ENCODE peak calls at places on chromosomes 12 and 14, in nine cellular contexts. E, W, K, O, M, N, S, D and Z are unnamed samples.

GRCh38 chr12:14283489-14284144 is 81.9 kb upstream of the ATF7IP start:
- DNase-seq in E (no peak), W (no peak), K (no peak), O (no peak), M (peak; percentile 84), N (no peak), S (no peak), D (no peak), Z (no peak)

GRCh38 chr12:99959549-99960170 is 25.1 kb downstream of the ANKS1B start:
- DNase-seq in E (peak; percentile 2), W (no peak), K (no peak), O (no peak), M (no peak), N (no peak), S (no peak), D (no peak), Z (no peak)

GRCh38 chr12:50750366-50750765 is 13.5 kb upstream of the ATF1 start:
- DNase-seq in E (no peak), W (no peak), K (no peak), O (no peak), M (no peak), N (no peak), S (no peak), D (no peak), Z (no peak)

GRCh38 chr12:13982010-13982409 is 608 bp upstream of the GRIN2B start:
- DNase-seq in E (no peak), W (peak; percentile 15), K (no peak), O (no peak), M (peak; percentile 11), N (no peak), S (no peak), D (no peak), Z (peak; percentile 13)

GRCh38 chr12:12930633-12931032 is 21.3 kb downstream of the GPRC5D start:
- DNase-seq in E (no peak), W (no peak), K (no peak), O (no peak), M (no peak), N (no peak), S (no peak), D (no peak), Z (no peak)

GRCh38 chr12:12901158-12901791 is 9.9 kb downstream of the GPRC5A start:
- DNase-seq in E (peak; percentile 87), W (no peak), K (peak; percentile 60), O (no peak), M (no peak), N (peak; percentile 94), S (peak; percentile 91), D (peak; percentile 64), Z (peak; percentile 31)

GRCh38 chr14:52987514-52987913 is 36.7 kb upstream of the FERMT2 start:
- DNase-seq in E (peak; percentile 23), W (peak; percentile 59), K (no peak), O (no peak), M (no peak), N (no peak), S (no peak), D (no peak), Z (no peak)

GRCh38 chr14:23252006-23252405 is 14.3 kb downstream of the RNF212B start:
- DNase-seq in E (no peak), W (no peak), K (no peak), O (no peak), M (no peak), N (no peak), S (no peak), D (no peak), Z (no peak)

GRCh38 chr12:121577443-121578180 is 3.2 kb downstream of the KDM2B start:
- DNase-seq in E (no peak), W (no peak), K (no peak), O (no peak), M (no peak), N (no peak), S (no peak), D (no peak), Z (no peak)

GRCh38 chr12:110126557-110126956 is 2.4 kb downstream of the IFT81 start:
- DNase-seq in E (no peak), W (no peak), K (no peak), O (no peak), M (no peak), N (no peak), S (no peak), D (no peak), Z (no peak)

GRCh38 chr12:71980543-71980942 is 41.9 kb downstream of the TPH2 start:
- DNase-seq in E (no peak), W (no peak), K (no peak), O (no peak), M (no peak), N (no peak), S (no peak), D (no peak), Z (no peak)

GRCh38 chr12:68899251-68899771 is 33.7 kb downstream of the CPM start:
- DNase-seq in E (peak; percentile 79), W (no peak), K (no peak), O (no peak), M (no peak), N (peak; percentile 59), S (no peak), D (peak; percentile 30), Z (no peak)

GRCh38 chr12:118586433-118586832 is 210.1 kb downstream of the SUDS3 start:
- DNase-seq in E (no peak), W (no peak), K (no peak), O (no peak), M (no peak), N (no peak), S (no peak), D (no peak), Z (no peak)

DNA sequence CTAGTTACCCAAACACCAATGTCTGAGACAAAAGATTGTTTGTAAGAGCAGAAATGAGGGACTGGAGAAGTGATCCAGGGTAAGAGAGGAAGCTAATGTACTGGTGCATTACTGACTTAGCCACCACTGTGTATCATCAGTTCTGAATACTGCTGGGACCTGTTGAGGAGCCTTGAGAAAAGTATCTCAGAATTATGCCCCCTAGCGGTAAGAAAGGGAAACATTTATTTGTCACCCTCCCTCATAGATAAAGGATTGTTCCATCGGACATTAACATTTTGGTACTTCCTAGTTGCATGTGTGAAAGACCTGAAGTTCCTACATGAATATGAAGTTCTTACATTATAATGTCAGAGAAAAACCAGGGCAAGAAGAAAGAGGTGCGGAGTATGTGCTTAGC is 612.5 kb downstream of the FSCB start:
- DNase-seq in E (no peak), W (no peak), K (no peak), O (no peak), M (peak; percentile 1), N (peak; percentile 0), S (no peak), D (no peak), Z (no peak)
- TF ChIP-seq CTCF in E (peak; percentile 32), W (peak; percentile 51), K (peak; percentile 72), O (no peak), M (no peak), N (peak; percentile 21), S (no peak), D (no peak), Z (peak; percentile 58)

GRCh38 chr12:104680070-104680469 is 223.3 kb downstream of the CHST11 start:
- DNase-seq in E (peak; percentile 24), W (peak; percentile 31), K (no peak), O (no peak), M (peak; percentile 75), N (peak; percentile 22), S (no peak), D (no peak), Z (peak; percentile 69)
- TF ChIP-seq CTCF in E (peak; percentile 49), W (peak; percentile 67), K (peak; percentile 37), O (no peak), M (peak; percentile 57), N (peak; percentile 39), S (peak; percentile 5), D (no peak), Z (peak; percentile 59)

GRCh38 chr12:6828671-6829531 is 694 bp downstream of the P3H3 start:
- DNase-seq in E (peak; percentile 61), W (no peak), K (no peak), O (no peak), M (no peak), N (peak; percentile 50), S (peak; percentile 59), D (no peak), Z (peak; percentile 59)

GRCh38 chr12:6829532-6830220 is 1.5 kb downstream of the P3H3 start:
- DNase-seq in E (no peak), W (peak; percentile 64), K (no peak), O (no peak), M (no peak), N (peak; percentile 43), S (no peak), D (no peak), Z (no peak)

GRCh38 chr12:6827437-6827894 is 741 bp upstream of the P3H3 start:
- DNase-seq in E (peak; percentile 81), W (peak; percentile 96), K (peak; percentile 61), O (peak; percentile 65), M (no peak), N (peak; percentile 79), S (peak; percentile 95), D (peak; percentile 95), Z (peak; percentile 75)

GRCh38 chr12:6826734-6827436 is 1.3 kb upstream of the P3H3 start:
- DNase-seq in E (no peak), W (no peak), K (no peak), O (no peak), M (no peak), N (no peak), S (no peak), D (no peak), Z (no peak)

DNA sequence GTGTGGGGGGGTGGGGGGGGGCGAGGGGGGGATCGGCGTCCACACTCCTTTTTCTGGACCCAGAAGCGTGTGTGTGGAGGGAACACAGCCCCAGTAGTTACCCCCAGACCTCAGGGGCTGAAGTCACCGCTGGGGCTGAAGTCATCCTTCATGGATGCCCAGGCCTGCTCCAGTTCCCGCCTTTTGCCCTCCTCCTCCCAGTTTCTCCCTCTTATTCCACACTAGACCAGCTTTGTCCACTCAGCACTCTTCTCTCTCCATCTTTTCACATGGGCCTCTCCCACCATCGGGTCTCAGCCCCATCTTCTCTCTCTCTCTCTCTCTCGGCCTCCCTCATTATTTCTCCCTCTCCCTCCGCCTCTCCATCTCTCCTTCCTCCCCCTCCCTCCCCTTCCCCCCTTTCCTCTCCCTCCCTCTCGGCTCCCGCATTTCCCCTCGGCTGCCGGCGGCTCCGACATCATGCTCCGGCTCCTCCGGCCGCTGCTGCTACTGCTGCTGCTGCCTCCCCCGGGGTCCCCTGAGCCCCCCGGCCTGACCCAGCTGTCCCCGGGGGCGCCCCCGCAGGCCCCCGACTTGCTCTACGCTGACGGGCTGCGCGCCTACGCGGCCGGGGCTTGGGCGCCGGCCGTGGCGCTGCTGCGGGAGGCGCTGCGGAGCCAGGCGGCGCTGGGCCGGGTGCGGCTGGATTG is at the start of gene P3H3:
- DNase-seq in E (peak; percentile 37), W (peak; percentile 73), K (no peak), O (no peak), M (no peak), N (peak; percentile 47), S (peak; percentile 69), D (no peak), Z (peak; percentile 28)
- TF ChIP-seq CTCF in E (no peak), W (no peak), K (no peak), O (no peak), M (no peak), N (peak; percentile 18), S (peak; percentile 2), D (peak; percentile 39), Z (peak; percentile 7)

DNA sequence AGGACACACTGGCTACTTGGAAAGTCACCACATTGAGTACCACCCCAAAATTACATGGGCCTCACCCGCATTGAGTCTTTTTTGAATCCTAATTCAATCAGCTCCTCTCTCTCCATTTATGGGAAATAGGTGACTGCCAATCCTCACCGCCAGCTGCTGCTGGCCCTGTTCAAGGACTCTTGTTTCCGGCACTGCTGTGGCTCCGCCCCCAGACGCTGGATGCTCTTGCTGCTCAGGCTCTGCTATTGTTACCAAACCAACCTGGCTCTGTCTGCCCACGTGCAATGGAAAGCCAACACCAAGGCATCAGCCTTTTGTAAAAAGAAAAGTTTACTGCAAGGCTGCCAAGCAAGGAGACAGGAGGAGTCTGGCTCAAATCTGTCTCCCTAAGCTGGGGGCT is 116.9 kb upstream of the SLC35F4 start:
- DNase-seq in E (no peak), W (peak; percentile 36), K (no peak), O (no peak), M (peak; percentile 4), N (no peak), S (no peak), D (no peak), Z (no peak)
- TF ChIP-seq CTCF in E (no peak), W (no peak), K (no peak), O (no peak), M (no peak), N (no peak), S (no peak), D (no peak), Z (no peak)